ENCODE peak calls at places on chromosomes 2 and 18, in seven cellular contexts. H is mesendoderm, J is H9, T is IMR-90, I is trophoblast cell, U is mesenchymal stem cell, M is H1. D is an unnamed sample.

GRCh38 chr2:64426191-64426952 is 27.6 kb upstream of the LGALSL start:
- DNase-seq in H (no peak), J (no peak), T (peak; percentile 16), I (peak; percentile 87), U (peak; percentile 61), M (no peak), D (no peak)

GRCh38 chr2:169743549-169743948 is 9.9 kb downstream of the KLHL23 start:
- DNase-seq in H (no peak), J (no peak), T (no peak), I (no peak), U (no peak), M (no peak), D (no peak)

GRCh38 chr2:137117385-137117784 is 352.0 kb downstream of the THSD7B start:
- DNase-seq in H (no peak), J (no peak), T (no peak), I (no peak), U (no peak), M (no peak), D (no peak)

GRCh38 chr2:7189106-7189505 is 271.9 kb downstream of the RNF144A start:
- DNase-seq in H (no peak), J (no peak), T (no peak), I (no peak), U (no peak), M (no peak), D (no peak)

GRCh38 chr2:237701033-237701858 is 73.9 kb downstream of the LRRFIP1 start:
- DNase-seq in H (no peak), J (no peak), T (no peak), I (no peak), U (no peak), M (no peak), D (no peak)

GRCh38 chr2:100427627-100428258 is 10.3 kb upstream of the CHST10 start:
- DNase-seq in H (peak; percentile 61), J (peak; percentile 56), T (peak; percentile 38), I (peak; percentile 69), U (peak; percentile 45), M (peak; percentile 76), D (no peak)

GRCh38 chr18:22542400-22542835 is 124.7 kb upstream of the CTAGE1 start:
- DNase-seq in H (no peak), J (no peak), T (peak; percentile 68), I (peak; percentile 75), U (peak; percentile 65), M (no peak), D (no peak)

GRCh38 chr2:189613077-189613636 is 32.6 kb upstream of the SLC40A1 start:
- DNase-seq in H (peak; percentile 94), J (no peak), T (peak; percentile 98), I (peak; percentile 73), U (peak; percentile 91), M (no peak), D (no peak)

GRCh38 chr18:36786686-36787085 is 42.1 kb downstream of the TPGS2 start:
- DNase-seq in H (peak; percentile 37), J (no peak), T (peak; percentile 71), I (peak; percentile 85), U (peak; percentile 65), M (no peak), D (no peak)

GRCh38 chr2:102871707-102872106 is 109.9 kb downstream of the TMEM182 start:
- DNase-seq in H (no peak), J (no peak), T (no peak), I (no peak), U (no peak), M (no peak), D (no peak)

GRCh38 chr2:163343316-163343715 is 392.5 kb downstream of the FIGN start:
- DNase-seq in H (peak; percentile 30), J (peak; percentile 29), T (peak; percentile 2), I (peak; percentile 8), U (no peak), M (no peak), D (no peak)

GRCh38 chr18:50694147-50694546 is 125.7 kb downstream of the MRO start:
- DNase-seq in H (no peak), J (no peak), T (no peak), I (no peak), U (no peak), M (no peak), D (no peak)

GRCh38 chr18:58324824-58325520 is 280.9 kb downstream of the NEDD4L start:
- DNase-seq in H (no peak), J (no peak), T (no peak), I (no peak), U (no peak), M (no peak), D (no peak)

GRCh38 chr2:40304340-40304739 is 147.6 kb downstream of the SLC8A1 start:
- DNase-seq in H (peak; percentile 53), J (peak; percentile 30), T (no peak), I (no peak), U (no peak), M (no peak), D (no peak)

GRCh38 chr2:63888490-63889402 is 47.0 kb downstream of the UGP2 start:
- DNase-seq in H (peak; percentile 85), J (peak; percentile 40), T (peak; percentile 48), I (peak; percentile 71), U (peak; percentile 56), M (no peak), D (peak; percentile 41)

GRCh38 chr18:3985664-3986063 is 469.4 kb downstream of the DLGAP1 start:
- DNase-seq in H (no peak), J (no peak), T (peak; percentile 94), I (no peak), U (peak; percentile 92), M (no peak), D (no peak)

GRCh38 chr18:53556450-53556849 is 668.0 kb downstream of the MBD2 start:
- DNase-seq in H (no peak), J (no peak), T (no peak), I (no peak), U (no peak), M (no peak), D (no peak)

GRCh38 chr2:239118675-239119211 is 270.9 kb downstream of the TWIST2 start:
- DNase-seq in H (no peak), J (no peak), T (no peak), I (no peak), U (no peak), M (no peak), D (no peak)

GRCh38 chr2:28334527-28334891 is 58.1 kb upstream of the FOSL2 start:
- DNase-seq in H (no peak), J (no peak), T (no peak), I (no peak), U (no peak), M (no peak), D (no peak)

GRCh38 chr2:215917953-215918620 is 95.3 kb downstream of the MREG start:
- DNase-seq in H (peak; percentile 62), J (no peak), T (peak; percentile 65), I (peak; percentile 92), U (peak; percentile 74), M (peak; percentile 35), D (no peak)

GRCh38 chr2:232132179-232132578 is 170.7 kb downstream of the DIS3L2 start:
- DNase-seq in H (no peak), J (no peak), T (no peak), I (peak; percentile 26), U (no peak), M (no peak), D (no peak)

GRCh38 chr2:69013837-69014796 is 1.1 kb downstream of the ANTXR1 start:
- DNase-seq in H (peak; percentile 56), J (no peak), T (peak; percentile 54), I (peak; percentile 32), U (peak; percentile 58), M (no peak), D (no peak)

GRCh38 chr2:160355080-160355479 is 138.5 kb downstream of the RBMS1 start:
- DNase-seq in H (no peak), J (no peak), T (no peak), I (no peak), U (no peak), M (no peak), D (no peak)

GRCh38 chr2:160358051-160358450 is 135.6 kb downstream of the RBMS1 start:
- DNase-seq in H (no peak), J (no peak), T (peak; percentile 80), I (peak; percentile 54), U (peak; percentile 62), M (no peak), D (no peak)

GRCh38 chr2:160353813-160354212 is 139.8 kb downstream of the RBMS1 start:
- DNase-seq in H (no peak), J (no peak), T (no peak), I (no peak), U (no peak), M (no peak), D (no peak)

GRCh38 chr2:160354677-160355076 is 138.9 kb downstream of the RBMS1 start:
- DNase-seq in H (no peak), J (no peak), T (no peak), I (no peak), U (no peak), M (no peak), D (no peak)

GRCh38 chr2:160356485-160356884 is 137.1 kb downstream of the RBMS1 start:
- DNase-seq in H (no peak), J (no peak), T (no peak), I (no peak), U (no peak), M (no peak), D (no peak)
- H4K8ac ChIP-seq in H (no peak overlapping the region), J (no peak overlapping the region), T (no peak overlapping the region), I (no peak overlapping the region), U (no peak overlapping the region), M (no peak overlapping the region), D (no peak overlapping the region)

DNA sequence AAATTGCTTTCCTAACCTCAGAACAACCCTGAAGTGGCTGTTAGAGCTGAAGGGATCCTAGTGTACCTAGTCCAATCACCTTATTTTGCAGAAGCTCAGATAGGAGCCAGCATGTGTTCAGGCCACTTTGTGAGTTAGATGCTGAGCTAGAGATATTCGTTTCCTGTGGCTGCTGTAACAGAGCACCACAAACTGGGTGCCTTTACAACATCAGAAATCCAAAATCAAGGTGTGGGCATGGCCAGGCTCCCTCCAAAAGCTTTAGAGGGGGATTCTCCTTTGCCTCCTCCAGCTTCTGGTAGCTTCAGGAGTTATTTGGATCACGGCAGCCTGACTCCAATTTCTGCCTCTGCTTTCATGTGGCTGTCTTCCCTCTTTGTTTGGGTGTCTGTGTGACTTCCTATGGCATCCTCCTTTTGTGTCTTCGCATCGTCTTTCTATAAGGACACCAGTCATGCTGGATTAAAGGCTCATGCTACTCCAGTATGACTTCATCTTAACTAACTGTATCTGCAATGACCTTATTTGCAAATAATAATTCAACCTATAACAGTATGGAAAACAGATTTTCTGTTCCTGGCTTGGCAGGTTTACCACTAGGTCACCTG is 86.3 kb upstream of the TGFA start:
- DNase-seq in H (no peak), J (peak; percentile 4), T (no peak), I (no peak), U (no peak), M (no peak), D (no peak)
- H4K8ac ChIP-seq in H (no peak overlapping the region), J (no peak overlapping the region), T (no peak overlapping the region), I (no peak overlapping the region), U (no peak overlapping the region), M (no peak overlapping the region), D (no peak overlapping the region)

DNA sequence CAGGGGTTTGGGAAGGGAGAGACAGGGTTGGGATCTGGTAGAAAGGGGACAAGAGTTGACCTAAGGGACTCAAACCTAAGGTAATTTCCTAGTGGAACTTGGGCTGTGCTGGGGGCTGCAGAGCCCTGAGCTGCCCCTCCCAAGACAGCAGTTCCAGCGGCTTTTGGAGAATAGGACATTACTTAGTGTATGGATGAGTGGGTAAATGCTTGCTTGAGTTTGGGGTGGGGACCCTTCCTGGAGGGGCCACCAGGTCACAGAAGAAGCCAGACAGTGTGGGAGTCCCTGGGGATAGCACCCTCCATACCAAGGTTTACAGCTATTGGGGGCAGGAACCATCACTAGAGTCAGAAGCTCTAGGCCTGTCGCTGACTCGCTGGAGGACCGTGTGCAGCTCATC is 111.5 kb downstream of the CAPN13 start:
- DNase-seq in H (no peak), J (no peak), T (no peak), I (no peak), U (no peak), M (no peak), D (no peak)
- H4K8ac ChIP-seq in H (no peak overlapping the region), J (no peak overlapping the region), T (no peak overlapping the region), I (no peak overlapping the region), U (no peak overlapping the region), M (no peak overlapping the region), D (no peak overlapping the region)

GRCh38 chr18:61082976-61083630 is 250.1 kb upstream of the CDH20 start:
- DNase-seq in H (no peak), J (no peak), T (no peak), I (no peak), U (no peak), M (no peak), D (no peak)
- H4K8ac ChIP-seq in H (no peak overlapping the region), J (no peak overlapping the region), T (no peak overlapping the region), I (no peak overlapping the region), U (no peak overlapping the region), M (no peak overlapping the region), D (no peak overlapping the region)

D was measured in neuronal stem cell.